ENCODE peak calls at places on chromosomes 6 and 20, in four cellular contexts. Y, A, W and P are unnamed samples.

GRCh38 chr6:25788305-25788922 is 33.9 kb downstream of the SLC17A4 start:
- DNase-seq in Y (peak; percentile 36), A (peak; percentile 77), W (peak; percentile 7), P (no peak)

GRCh38 chr6:109687271-109687721 is 3.7 kb downstream of the AK9 start:
- DNase-seq in Y (no peak), A (peak; percentile 88), W (no peak), P (no peak)

GRCh38 chr6:9623985-9624384 is 790.9 kb downstream of the TFAP2A start:
- DNase-seq in Y (no peak), A (no peak), W (no peak), P (peak; percentile 47)

GRCh38 chr20:10673176-10673830 is 496 bp downstream of the JAG1 start:
- DNase-seq in Y (no peak), A (no peak), W (peak; percentile 35), P (no peak)

GRCh38 chr6:169933839-169934698 is 182.6 kb downstream of the ERMARD start:
- DNase-seq in Y (no peak), A (peak; percentile 40), W (peak; percentile 18), P (no peak)

GRCh38 chr6:130159876-130160415 is 62.8 kb downstream of the SAMD3 start:
- DNase-seq in Y (no peak), A (no peak), W (no peak), P (no peak)

GRCh38 chr20:34651200-34651599 is 25.7 kb downstream of the PIGU start:
- DNase-seq in Y (no peak), A (no peak), W (no peak), P (no peak)

GRCh38 chr6:67935976-67936477 is 699.1 kb upstream of the ADGRB3 start:
- DNase-seq in Y (no peak), A (no peak), W (no peak), P (no peak)